ENCODE peak calls at places on chromosomes 3 and 15, in seven cellular contexts. One of them, this sample, is unnamed.

GRCh38 chr15:38414351-38414750 is 39.6 kb upstream of the FAM98B start:
- DNase-seq in K562: peak
- DNase-seq in HepG2: peak
- DNase-seq in H1: peak
- DNase-seq in GM12878: no peak
- DNase-seq in HCT116: peak
- DNase-seq in SK-N-SH: peak
- DNase-seq in this sample: peak

GRCh38 chr3:194364652-194365434 is 4.7 kb downstream of the LRRC15 start:
- DNase-seq in HepG2: no peak
- DNase-seq in K562: no peak
- DNase-seq in GM12878: no peak
- DNase-seq in SK-N-SH: peak
- DNase-seq in HCT116: no peak
- DNase-seq in H1: no peak
- DNase-seq in this sample: no peak

GRCh38 chr3:122508135-122508914 is 6.4 kb downstream of the KPNA1 start:
- DNase-seq in GM12878: no peak
- DNase-seq in SK-N-SH: no peak
- DNase-seq in H1: no peak
- DNase-seq in HCT116: no peak
- DNase-seq in K562: no peak
- DNase-seq in HepG2: no peak
- DNase-seq in this sample: no peak

GRCh38 chr15:79028411-79028964 is 62.1 kb downstream of the RASGRF1 start:
- DNase-seq in SK-N-SH: peak
- DNase-seq in H1: peak
- DNase-seq in K562: peak
- DNase-seq in HepG2: peak
- DNase-seq in GM12878: no peak
- DNase-seq in HCT116: peak
- DNase-seq in this sample: no peak

GRCh38 chr3:131892331-131892730 is 142.5 kb downstream of the CPNE4 start:
- DNase-seq in GM12878: no peak
- DNase-seq in K562: no peak
- DNase-seq in HCT116: no peak
- DNase-seq in SK-N-SH: no peak
- DNase-seq in HepG2: no peak
- DNase-seq in H1: no peak
- DNase-seq in this sample: no peak

GRCh38 chr3:58164199-58164879 is 46.4 kb downstream of the DNASE1L3 start:
- DNase-seq in H1: no peak
- DNase-seq in SK-N-SH: peak
- DNase-seq in GM12878: no peak
- DNase-seq in HepG2: no peak
- DNase-seq in HCT116: no peak
- DNase-seq in K562: no peak
- DNase-seq in this sample: no peak

GRCh38 chr15:54312528-54312927 is 334.3 kb downstream of the UNC13C start:
- DNase-seq in SK-N-SH: no peak
- DNase-seq in GM12878: no peak
- DNase-seq in H1: no peak
- DNase-seq in HepG2: no peak
- DNase-seq in K562: no peak
- DNase-seq in HCT116: no peak
- DNase-seq in this sample: no peak

GRCh38 chr3:42871592-42872196 is 4.0 kb downstream of the CYP8B1 start:
- DNase-seq in HCT116: no peak
- DNase-seq in GM12878: no peak
- DNase-seq in SK-N-SH: peak
- DNase-seq in K562: no peak
- DNase-seq in HepG2: no peak
- DNase-seq in H1: no peak
- DNase-seq in this sample: peak

GRCh38 chr15:94162946-94163345 is 68.4 kb upstream of the MCTP2 start:
- DNase-seq in GM12878: no peak
- DNase-seq in SK-N-SH: no peak
- DNase-seq in H1: no peak
- DNase-seq in K562: no peak
- DNase-seq in HepG2: no peak
- DNase-seq in HCT116: no peak
- DNase-seq in this sample: no peak

GRCh38 chr15:68730491-68731317 is 90.0 kb downstream of the ANP32A start:
- DNase-seq in GM12878: no peak
- DNase-seq in HCT116: peak
- DNase-seq in SK-N-SH: peak
- DNase-seq in HepG2: peak
- DNase-seq in K562: peak
- DNase-seq in H1: peak
- DNase-seq in this sample: no peak

GRCh38 chr3:10367466-10367865 is 46.6 kb upstream of the SEC13 start:
- DNase-seq in K562: no peak
- DNase-seq in HCT116: no peak
- DNase-seq in GM12878: no peak
- DNase-seq in SK-N-SH: no peak
- DNase-seq in HepG2: no peak
- DNase-seq in H1: no peak
- DNase-seq in this sample: no peak

GRCh38 chr3:186772886-186773417 is 10.4 kb upstream of the EIF4A2 start:
- DNase-seq in HCT116: no peak
- DNase-seq in H1: no peak
- DNase-seq in GM12878: no peak
- DNase-seq in K562: no peak
- DNase-seq in HepG2: no peak
- DNase-seq in SK-N-SH: peak
- DNase-seq in this sample: peak

GRCh38 chr3:150104564-150104963 is 133.9 kb upstream of the PFN2 start:
- DNase-seq in H1: no peak
- DNase-seq in GM12878: no peak
- DNase-seq in HepG2: no peak
- DNase-seq in SK-N-SH: no peak
- DNase-seq in HCT116: no peak
- DNase-seq in K562: no peak
- DNase-seq in this sample: no peak

GRCh38 chr3:33377931-33378330 is 62.3 kb downstream of the UBP1 start:
- DNase-seq in SK-N-SH: no peak
- DNase-seq in HepG2: no peak
- DNase-seq in H1: no peak
- DNase-seq in K562: no peak
- DNase-seq in HCT116: no peak
- DNase-seq in GM12878: no peak
- DNase-seq in this sample: no peak

GRCh38 chr3:46517016-46517770 is 19.4 kb downstream of the RTP3 start:
- DNase-seq in H1: no peak
- DNase-seq in K562: no peak
- DNase-seq in SK-N-SH: no peak
- DNase-seq in HCT116: peak
- DNase-seq in HepG2: no peak
- DNase-seq in GM12878: no peak
- DNase-seq in this sample: peak

GRCh38 chr15:29550834-29551465 is 271.3 kb downstream of the TJP1 start:
- DNase-seq in HepG2: no peak
- DNase-seq in GM12878: no peak
- DNase-seq in SK-N-SH: no peak
- DNase-seq in H1: no peak
- DNase-seq in HCT116: no peak
- DNase-seq in K562: no peak
- DNase-seq in this sample: no peak

GRCh38 chr15:55917881-55918296 is 75.5 kb downstream of the NEDD4 start:
- DNase-seq in SK-N-SH: peak
- DNase-seq in K562: peak
- DNase-seq in HepG2: peak
- DNase-seq in H1: no peak
- DNase-seq in HCT116: peak
- DNase-seq in GM12878: no peak
- DNase-seq in this sample: no peak

GRCh38 chr3:69330891-69331400 is 54.9 kb downstream of the FRMD4B start:
- DNase-seq in GM12878: no peak
- DNase-seq in SK-N-SH: no peak
- DNase-seq in H1: no peak
- DNase-seq in HCT116: no peak
- DNase-seq in HepG2: no peak
- DNase-seq in K562: no peak
- DNase-seq in this sample: no peak

GRCh38 chr3:69326821-69327433 is 59.0 kb downstream of the FRMD4B start:
- DNase-seq in K562: no peak
- DNase-seq in HCT116: no peak
- DNase-seq in H1: no peak
- DNase-seq in GM12878: peak
- DNase-seq in HepG2: no peak
- DNase-seq in SK-N-SH: no peak
- DNase-seq in this sample: no peak

GRCh38 chr3:69328903-69329302 is 57.0 kb downstream of the FRMD4B start:
- DNase-seq in K562: no peak
- DNase-seq in HepG2: no peak
- DNase-seq in GM12878: no peak
- DNase-seq in HCT116: no peak
- DNase-seq in SK-N-SH: no peak
- DNase-seq in H1: no peak
- DNase-seq in this sample: no peak

GRCh38 chr3:69329897-69330296 is 56.0 kb downstream of the FRMD4B start:
- DNase-seq in SK-N-SH: no peak
- DNase-seq in K562: no peak
- DNase-seq in GM12878: no peak
- DNase-seq in HepG2: no peak
- DNase-seq in HCT116: no peak
- DNase-seq in H1: no peak
- DNase-seq in this sample: no peak

GRCh38 chr3:69328103-69328755 is 57.7 kb downstream of the FRMD4B start:
- DNase-seq in HCT116: no peak
- DNase-seq in SK-N-SH: no peak
- DNase-seq in GM12878: no peak
- DNase-seq in H1: no peak
- DNase-seq in K562: no peak
- DNase-seq in HepG2: no peak
- DNase-seq in this sample: no peak
- TF ChIP-seq JUND in HCT116: no peak
- TF ChIP-seq JUND in SK-N-SH: no peak
- TF ChIP-seq JUND in GM12878: no peak
- TF ChIP-seq JUND in H1: no peak
- TF ChIP-seq JUND in K562: no peak
- TF ChIP-seq JUND in HepG2: no peak
- TF ChIP-seq JUND in this sample: no peak

DNA sequence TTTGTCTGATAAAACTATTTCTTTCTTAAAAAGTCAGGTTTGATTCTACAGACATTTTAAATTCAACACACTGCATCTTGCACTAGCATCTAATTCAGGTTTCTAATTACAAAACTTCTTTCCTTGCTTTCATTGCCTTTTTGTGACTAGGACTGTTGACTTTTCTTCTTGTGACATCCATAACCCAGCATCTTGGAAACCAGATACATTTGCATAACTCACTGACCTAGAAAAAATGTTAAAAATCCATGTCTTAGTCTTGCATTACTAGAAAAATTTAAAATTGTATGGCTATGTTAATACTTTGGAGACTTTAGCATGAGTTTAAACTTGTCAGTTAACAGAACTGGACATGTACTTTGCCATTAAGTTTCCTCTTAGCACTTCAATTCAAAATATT is 72.6 kb downstream of the DTWD1 start:
- DNase-seq in H1: no peak
- DNase-seq in SK-N-SH: no peak
- DNase-seq in GM12878: no peak
- DNase-seq in K562: no peak
- DNase-seq in HepG2: no peak
- DNase-seq in HCT116: no peak
- DNase-seq in this sample: no peak
- TF ChIP-seq JUND in H1: no peak
- TF ChIP-seq JUND in SK-N-SH: no peak
- TF ChIP-seq JUND in GM12878: no peak
- TF ChIP-seq JUND in K562: no peak
- TF ChIP-seq JUND in HepG2: no peak
- TF ChIP-seq JUND in HCT116: no peak
- TF ChIP-seq JUND in this sample: no peak

GRCh38 chr15:81314378-81314777 is 9.6 kb downstream of the STARD5 start:
- DNase-seq in HepG2: no peak
- DNase-seq in K562: no peak
- DNase-seq in GM12878: no peak
- DNase-seq in HCT116: no peak
- DNase-seq in H1: no peak
- DNase-seq in SK-N-SH: no peak
- DNase-seq in this sample: no peak
- TF ChIP-seq JUND in HepG2: no peak
- TF ChIP-seq JUND in K562: no peak
- TF ChIP-seq JUND in GM12878: no peak
- TF ChIP-seq JUND in HCT116: no peak
- TF ChIP-seq JUND in H1: no peak
- TF ChIP-seq JUND in SK-N-SH: no peak
- TF ChIP-seq JUND in this sample: no peak

DNA sequence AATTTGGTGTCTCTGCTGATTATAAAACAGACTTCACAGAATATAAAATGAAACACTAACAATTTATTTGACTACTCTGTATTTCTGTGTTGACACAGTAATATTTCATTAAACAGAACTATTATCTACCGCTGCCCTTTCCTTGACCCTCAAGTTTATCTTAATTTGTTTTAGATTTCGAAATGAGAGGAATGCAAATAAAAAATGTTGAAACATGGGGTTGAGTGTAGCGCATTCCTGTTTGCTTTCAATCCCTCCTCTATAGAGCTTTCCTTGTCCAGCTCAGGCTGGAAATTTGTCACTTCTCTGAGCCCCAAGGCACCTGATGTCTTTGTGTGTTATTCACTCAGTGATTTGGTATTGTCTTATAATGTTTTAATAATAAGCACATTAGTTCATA is 550.2 kb downstream of the ZBBX start:
- DNase-seq in GM12878: no peak
- DNase-seq in HepG2: peak
- DNase-seq in H1: no peak
- DNase-seq in HCT116: no peak
- DNase-seq in K562: no peak
- DNase-seq in SK-N-SH: no peak
- DNase-seq in this sample: no peak
- TF ChIP-seq JUND in GM12878: no peak
- TF ChIP-seq JUND in HepG2: no peak
- TF ChIP-seq JUND in H1: no peak
- TF ChIP-seq JUND in HCT116: no peak
- TF ChIP-seq JUND in K562: no peak
- TF ChIP-seq JUND in SK-N-SH: no peak
- TF ChIP-seq JUND in this sample: no peak